ENCODE peak calls at places on chromosomes 4 and X, in four cellular contexts. One of them, this sample, is unnamed.

GRCh38 chr4:145909331-145909730 is 29.3 kb downstream of the ZNF827 start:
- DNase-seq in activated naive CD8-positive, alpha-beta T cell treated with anti-CD3 and anti-CD28 coated beads for 36 hours: no peak
- DNase-seq in mesenteric fat pad: no peak
- DNase-seq in stimulated activated CD4-positive, alpha-beta T cell treated with anti-CD3 and anti-CD28 coated beads, TNF-alpha, amount 100 ng/mL, for 4 hours: no peak
- DNase-seq in this sample: no peak

GRCh38 chr4:153345011-153345981 is 808 bp downstream of the MND1 start:
- DNase-seq in activated naive CD8-positive, alpha-beta T cell treated with anti-CD3 and anti-CD28 coated beads for 36 hours: peak
- DNase-seq in mesenteric fat pad: no peak
- DNase-seq in stimulated activated CD4-positive, alpha-beta T cell treated with anti-CD3 and anti-CD28 coated beads, TNF-alpha, amount 100 ng/mL, for 4 hours: peak
- DNase-seq in this sample: no peak

GRCh38 chr4:7646384-7647061 is 211.8 kb upstream of the PSAPL1 start:
- DNase-seq in activated naive CD8-positive, alpha-beta T cell treated with anti-CD3 and anti-CD28 coated beads for 36 hours: no peak
- DNase-seq in mesenteric fat pad: no peak
- DNase-seq in stimulated activated CD4-positive, alpha-beta T cell treated with anti-CD3 and anti-CD28 coated beads, TNF-alpha, amount 100 ng/mL, for 4 hours: no peak
- DNase-seq in this sample: no peak

GRCh38 chr4:100588076-100588475 is 70.3 kb upstream of the EMCN start:
- DNase-seq in activated naive CD8-positive, alpha-beta T cell treated with anti-CD3 and anti-CD28 coated beads for 36 hours: no peak
- DNase-seq in mesenteric fat pad: no peak
- DNase-seq in stimulated activated CD4-positive, alpha-beta T cell treated with anti-CD3 and anti-CD28 coated beads, TNF-alpha, amount 100 ng/mL, for 4 hours: no peak
- DNase-seq in this sample: no peak

GRCh38 chr4:20538922-20539321 is 161.3 kb upstream of the PACRGL start:
- DNase-seq in activated naive CD8-positive, alpha-beta T cell treated with anti-CD3 and anti-CD28 coated beads for 36 hours: no peak
- DNase-seq in mesenteric fat pad: no peak
- DNase-seq in stimulated activated CD4-positive, alpha-beta T cell treated with anti-CD3 and anti-CD28 coated beads, TNF-alpha, amount 100 ng/mL, for 4 hours: no peak
- DNase-seq in this sample: no peak

GRCh38 chr4:40594261-40595178 is 35.1 kb downstream of the RBM47 start:
- DNase-seq in activated naive CD8-positive, alpha-beta T cell treated with anti-CD3 and anti-CD28 coated beads for 36 hours: no peak
- DNase-seq in mesenteric fat pad: no peak
- DNase-seq in stimulated activated CD4-positive, alpha-beta T cell treated with anti-CD3 and anti-CD28 coated beads, TNF-alpha, amount 100 ng/mL, for 4 hours: no peak
- DNase-seq in this sample: peak

GRCh38 chr4:144376905-144377304 is 236.4 kb upstream of the GYPA start:
- DNase-seq in activated naive CD8-positive, alpha-beta T cell treated with anti-CD3 and anti-CD28 coated beads for 36 hours: no peak
- DNase-seq in mesenteric fat pad: no peak
- DNase-seq in stimulated activated CD4-positive, alpha-beta T cell treated with anti-CD3 and anti-CD28 coated beads, TNF-alpha, amount 100 ng/mL, for 4 hours: no peak
- DNase-seq in this sample: no peak

GRCh38 chr4:10028910-10029309 is 7.6 kb upstream of the SLC2A9 start:
- DNase-seq in activated naive CD8-positive, alpha-beta T cell treated with anti-CD3 and anti-CD28 coated beads for 36 hours: no peak
- DNase-seq in mesenteric fat pad: no peak
- DNase-seq in stimulated activated CD4-positive, alpha-beta T cell treated with anti-CD3 and anti-CD28 coated beads, TNF-alpha, amount 100 ng/mL, for 4 hours: no peak
- DNase-seq in this sample: no peak

GRCh38 chr4:158566860-158567259 is 45.2 kb downstream of the RXFP1 start:
- DNase-seq in activated naive CD8-positive, alpha-beta T cell treated with anti-CD3 and anti-CD28 coated beads for 36 hours: no peak
- DNase-seq in mesenteric fat pad: no peak
- DNase-seq in stimulated activated CD4-positive, alpha-beta T cell treated with anti-CD3 and anti-CD28 coated beads, TNF-alpha, amount 100 ng/mL, for 4 hours: no peak
- DNase-seq in this sample: no peak

GRCh38 chr4:3851211-3851610 is 85.0 kb downstream of the ADRA2C start:
- DNase-seq in activated naive CD8-positive, alpha-beta T cell treated with anti-CD3 and anti-CD28 coated beads for 36 hours: no peak
- DNase-seq in mesenteric fat pad: no peak
- DNase-seq in stimulated activated CD4-positive, alpha-beta T cell treated with anti-CD3 and anti-CD28 coated beads, TNF-alpha, amount 100 ng/mL, for 4 hours: no peak
- DNase-seq in this sample: no peak

GRCh38 chrX:39065051-39065871 is 264.0 kb downstream of the MID1IP1 start:
- DNase-seq in activated naive CD8-positive, alpha-beta T cell treated with anti-CD3 and anti-CD28 coated beads for 36 hours: no peak
- DNase-seq in mesenteric fat pad: no peak
- DNase-seq in stimulated activated CD4-positive, alpha-beta T cell treated with anti-CD3 and anti-CD28 coated beads, TNF-alpha, amount 100 ng/mL, for 4 hours: no peak
- DNase-seq in this sample: no peak

GRCh38 chrX:11532291-11533075 is 133.2 kb downstream of the ARHGAP6 start:
- DNase-seq in activated naive CD8-positive, alpha-beta T cell treated with anti-CD3 and anti-CD28 coated beads for 36 hours: no peak
- DNase-seq in mesenteric fat pad: no peak
- DNase-seq in stimulated activated CD4-positive, alpha-beta T cell treated with anti-CD3 and anti-CD28 coated beads, TNF-alpha, amount 100 ng/mL, for 4 hours: no peak
- DNase-seq in this sample: no peak